ENCODE peak calls at places on chromosomes 5 and 9, in four cellular contexts. L is PC-3; A is CD8-positive, alpha-beta T cell; H is GM23338. G is an unnamed sample. For H3K27me3, the result is how much of the 10 kb centered on the place peaks cover.

GRCh38 chr5:150065346-150065745 is 21.0 kb downstream of the CSF1R start:
- DNase-seq in L (no peak), A (no peak), H (peak), G (no peak)

GRCh38 chr5:150559088-150559487 is 51.2 kb downstream of the NDST1 start:
- DNase-seq in L (no peak), A (no peak), H (no peak), G (no peak)

GRCh38 chr9:33256236-33256635 is 8.3 kb downstream of the BAG1 start:
- DNase-seq in L (no peak), A (no peak), H (no peak), G (no peak)

GRCh38 chr5:177592905-177593304 is 902 bp downstream of the TMED9 start:
- DNase-seq in L (no peak), A (no peak), H (no peak), G (no peak)

GRCh38 chr9:122058707-122059106 is 34.4 kb downstream of the TTLL11 start:
- DNase-seq in L (no peak), A (no peak), H (no peak), G (no peak)

GRCh38 chr5:150781706-150782614 is 3.4 kb downstream of the SMIM3 start:
- DNase-seq in L (peak), A (no peak), H (no peak), G (no peak)

GRCh38 chr9:135601988-135602387 is 37.4 kb downstream of the GLT6D1 start:
- DNase-seq in L (no peak), A (no peak), H (no peak), G (no peak)

GRCh38 chr5:88021141-88021540 is 247.5 kb downstream of the TMEM161B start:
- DNase-seq in L (no peak), A (no peak), H (peak), G (no peak)

GRCh38 chr5:88203977-88204735 is 64.5 kb downstream of the TMEM161B start:
- DNase-seq in L (no peak), A (peak), H (peak), G (peak)

GRCh38 chr5:148476302-148476701 is 92.5 kb downstream of the FBXO38 start:
- DNase-seq in L (no peak), A (no peak), H (no peak), G (no peak)

GRCh38 chr5:178210073-178210526 is 5.8 kb downstream of the HNRNPAB start:
- DNase-seq in L (no peak), A (no peak), H (peak), G (no peak)

GRCh38 chr5:177005619-177006264 is 837 bp downstream of the UIMC1 start:
- DNase-seq in L (peak), A (peak), H (peak), G (peak)

GRCh38 chr5:31059889-31060288 is 133.6 kb upstream of the CDH6 start:
- DNase-seq in L (no peak), A (no peak), H (no peak), G (peak)

GRCh38 chr5:126846756-126847155 is 69.8 kb downstream of the LMNB1 start:
- DNase-seq in L (no peak), A (no peak), H (peak), G (no peak)

GRCh38 chr5:143151056-143151455 is 252.4 kb downstream of the NR3C1 start:
- DNase-seq in L (peak), A (no peak), H (no peak), G (no peak)

GRCh38 chr5:128877476-128877875 is 87.8 kb upstream of the SLC27A6 start:
- DNase-seq in L (no peak), A (no peak), H (peak), G (no peak)

GRCh38 chr5:173858675-173859121 is 29.5 kb upstream of the CPEB4 start:
- DNase-seq in L (no peak), A (no peak), H (no peak), G (peak)

GRCh38 chr5:178529080-178529479 is 61.1 kb downstream of the COL23A1 start:
- DNase-seq in L (no peak), A (no peak), H (no peak), G (no peak)

GRCh38 chr5:76867827-76868693 is 18.2 kb downstream of the S100Z start:
- DNase-seq in L (peak), A (peak), H (peak), G (peak)

GRCh38 chr5:13910227-13910626 is 34.3 kb downstream of the DNAH5 start:
- DNase-seq in L (no peak), A (no peak), H (no peak), G (no peak)
- H3K27me3 ChIP-seq in L (under half), A (under half), H (under half), G (under half)

DNA sequence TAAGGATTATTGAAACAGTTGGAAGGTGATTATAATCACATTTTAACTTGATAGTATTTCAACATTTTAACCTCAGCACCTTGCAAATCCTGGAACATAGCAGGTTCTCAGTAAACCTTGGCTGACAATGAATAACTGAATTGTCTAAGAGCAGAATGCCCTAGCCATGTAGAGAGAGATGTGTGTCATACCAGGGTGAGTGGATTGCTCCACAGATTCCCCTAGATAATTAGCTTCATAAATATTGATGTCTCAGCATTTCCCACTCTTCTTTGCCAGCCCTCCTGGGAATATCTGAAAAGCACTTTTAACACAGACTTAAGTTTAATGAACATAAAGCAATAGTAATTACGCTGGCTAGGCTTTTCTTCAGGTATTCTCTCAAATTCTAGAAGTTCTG is 363.5 kb downstream of the MAN2A1 start:
- DNase-seq in L (no peak), A (no peak), H (no peak), G (no peak)
- H3K27me3 ChIP-seq in L (under half), A (under half), H (under half), G (under half)

GRCh38 chr9:114923918-114924317 is 6.5 kb downstream of the TNFSF8 start:
- DNase-seq in L (no peak), A (no peak), H (no peak), G (no peak)
- H3K27me3 ChIP-seq in L (under half), A (under half), H (half or more), G (under half)

GRCh38 chr9:130262061-130262745 is 3.4 kb upstream of the HMCN2 start:
- DNase-seq in L (no peak), A (no peak), H (no peak), G (no peak)
- H3K27me3 ChIP-seq in L (under half), A (under half), H (under half), G (under half)

DNA sequence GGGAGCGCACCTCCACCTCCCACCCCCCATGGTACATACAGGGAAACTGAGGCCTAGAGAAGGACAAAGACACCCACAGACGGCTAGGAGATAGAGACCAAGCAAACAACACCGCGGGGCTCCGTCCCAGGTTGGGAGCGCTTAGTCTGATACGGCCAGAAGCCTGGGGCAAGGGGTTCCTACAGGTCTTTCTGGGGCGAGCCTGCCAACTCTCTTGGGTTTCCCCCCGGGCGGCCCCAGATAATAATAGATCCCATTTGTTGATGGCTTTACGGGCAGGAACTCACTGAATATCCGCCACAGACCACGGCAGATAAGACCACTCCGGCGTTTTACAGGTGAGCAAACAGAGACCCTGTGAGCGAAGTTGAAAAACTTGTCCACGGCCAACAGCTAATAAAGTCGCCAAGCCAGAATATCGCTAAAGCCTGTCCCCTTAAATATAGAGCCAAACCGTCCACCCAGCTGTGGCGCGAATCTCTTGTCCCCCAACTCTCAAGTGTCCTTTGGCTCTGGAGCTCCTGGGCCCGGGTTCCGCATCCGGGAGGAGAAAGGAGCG is 5.1 kb upstream of the EBF1 start:
- DNase-seq in L (no peak), A (no peak), H (peak), G (no peak)
- H3K27me3 ChIP-seq in L (under half), A (under half), H (half or more), G (under half)

GRCh38 chr9:99628843-99629242 is 192.8 kb upstream of the NR4A3 start:
- DNase-seq in L (no peak), A (no peak), H (no peak), G (no peak)

GRCh38 chr9:99624499-99625233 is 197.0 kb upstream of the NR4A3 start:
- DNase-seq in L (no peak), A (no peak), H (no peak), G (no peak)

GRCh38 chr9:99623780-99624364 is 197.8 kb upstream of the NR4A3 start:
- DNase-seq in L (no peak), A (no peak), H (no peak), G (no peak)

GRCh38 chr9:99622679-99623078 is 199.0 kb upstream of the NR4A3 start:
- DNase-seq in L (no peak), A (no peak), H (no peak), G (no peak)

GRCh38 chr9:99626424-99626823 is 195.3 kb upstream of the NR4A3 start:
- DNase-seq in L (no peak), A (no peak), H (no peak), G (no peak)
- H3K27me3 ChIP-seq in L (under half), A (under half), H (under half), G (under half)

GRCh38 chr9:98999152-98999525 is 55.4 kb downstream of the COL15A1 start:
- DNase-seq in L (no peak), A (no peak), H (no peak), G (no peak)

GRCh38 chr9:99003308-99003707 is 59.6 kb downstream of the COL15A1 start:
- DNase-seq in L (no peak), A (no peak), H (no peak), G (no peak)

GRCh38 chr9:99001892-99002291 is 58.2 kb downstream of the COL15A1 start:
- DNase-seq in L (no peak), A (no peak), H (peak), G (no peak)

GRCh38 chr9:98998441-98999151 is 54.9 kb downstream of the COL15A1 start:
- DNase-seq in L (peak), A (peak), H (peak), G (peak)

DNA sequence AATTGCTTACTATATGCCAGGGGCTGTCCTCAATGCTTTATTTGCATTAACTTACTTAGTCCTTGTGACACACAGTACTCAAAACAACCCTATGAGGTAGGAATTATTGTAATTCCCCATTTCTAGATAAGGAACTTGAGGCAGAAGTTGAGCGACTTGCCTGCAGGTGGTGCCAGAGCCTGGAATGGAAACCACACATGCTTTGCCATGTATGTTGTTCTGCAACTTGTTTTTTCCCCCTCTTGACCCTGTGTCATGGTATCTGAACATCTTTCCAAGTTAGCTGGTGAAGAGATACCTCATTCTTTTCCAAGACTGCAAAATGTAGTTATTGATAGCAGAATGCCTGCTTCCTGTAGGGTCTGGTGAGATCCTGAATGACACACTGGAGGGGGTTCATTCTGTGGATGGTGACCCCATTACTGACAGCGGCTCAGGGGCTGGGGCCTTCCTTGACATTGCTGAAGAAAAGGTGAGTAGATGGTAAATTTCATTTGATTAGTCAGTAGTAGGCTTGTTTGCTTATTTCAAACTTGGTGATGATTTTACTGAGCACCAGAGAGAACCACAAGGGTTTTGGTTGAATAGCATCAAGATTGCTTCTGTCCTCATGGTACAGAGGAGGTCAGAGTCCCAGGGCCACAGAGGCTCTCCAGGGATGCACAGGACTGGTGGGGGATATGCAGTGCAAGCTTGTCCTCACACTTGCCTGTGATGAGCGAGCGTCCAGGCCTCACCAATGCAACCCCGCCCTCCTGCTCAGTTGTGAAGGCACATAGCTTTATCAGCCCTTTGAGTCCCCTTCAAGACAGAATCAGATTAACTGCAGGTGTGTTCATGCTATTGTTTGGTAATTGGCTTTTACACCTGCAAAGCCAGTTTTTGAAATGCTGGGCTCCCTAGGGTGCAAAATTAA is 57.0 kb downstream of the COL15A1 start:
- DNase-seq in L (peak), A (peak), H (peak), G (peak)
- H3K27me3 ChIP-seq in L (under half), A (under half), H (under half), G (under half)

DNA sequence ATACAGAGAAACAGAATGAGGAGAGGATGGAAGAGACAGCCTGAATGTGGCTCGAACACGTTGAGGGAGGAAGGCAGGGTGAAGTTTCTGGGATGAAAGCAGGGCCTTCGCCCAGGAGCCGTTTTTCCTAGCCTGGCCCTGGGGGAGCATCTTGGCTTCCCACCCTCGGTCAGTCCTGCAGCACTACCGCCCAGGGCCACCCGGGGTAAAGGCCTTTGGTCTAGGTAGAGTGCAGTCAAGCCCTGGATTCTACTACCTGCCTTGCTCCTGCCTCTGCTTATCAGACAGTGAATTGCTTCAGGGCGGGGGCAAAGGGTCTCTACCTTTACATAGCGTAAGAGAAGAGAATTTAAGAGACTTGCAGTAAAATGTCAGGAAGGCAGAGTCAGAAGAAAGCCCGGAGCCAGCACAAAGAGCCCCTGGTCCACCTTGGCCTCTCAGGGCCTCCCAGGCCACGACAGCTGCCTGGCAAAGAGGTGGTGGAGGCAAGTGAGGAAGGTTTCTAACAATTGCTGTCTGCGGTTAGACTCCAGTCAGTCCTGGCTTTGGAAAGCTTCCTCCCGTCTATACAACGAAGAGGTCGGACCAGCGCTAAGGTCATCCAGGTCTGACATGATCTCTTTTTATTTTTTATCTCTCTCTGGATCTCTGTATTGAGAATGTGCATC is 17.9 kb downstream of the COL15A1 start:
- DNase-seq in L (no peak), A (no peak), H (no peak), G (no peak)
- H3K27me3 ChIP-seq in L (under half), A (under half), H (under half), G (under half)

G was measured in small intestine.